ENCODE peak calls at places on chromosome 19, in six cellular contexts. O, A, Z, N, F and L are unnamed samples.

GRCh38 chr19:35751839-35752745 is 3.7 kb downstream of the LIN37 start:
- DNase-seq in A (no peak), O (no peak), N (no peak), Z (no peak), F (no peak), L (no peak)

GRCh38 chr19:31317542-31317941 is 31.7 kb downstream of the TSHZ3 start:
- DNase-seq in F (peak; percentile 62), A (no peak), N (no peak), Z (no peak), O (no peak), L (no peak)

GRCh38 chr19:46759817-46760333 is 13.6 kb upstream of the STRN4 start:
- DNase-seq in O (peak; percentile 66), A (no peak), F (no peak), Z (peak; percentile 69), N (no peak), L (no peak)

GRCh38 chr19:49506575-49507105 is 5.8 kb upstream of the FCGRT start:
- DNase-seq in N (peak; percentile 83), O (peak; percentile 47), Z (no peak), F (peak; percentile 96), A (peak; percentile 80), L (peak; percentile 78)

GRCh38 chr19:23999821-24000610 is 85.3 kb downstream of the ZNF726 start:
- DNase-seq in N (no peak), A (no peak), Z (no peak), O (peak; percentile 58), F (no peak), L (no peak)

GRCh38 chr19:5826531-5827341 is 12.8 kb downstream of the FUT6 start:
- DNase-seq in F (peak; percentile 90), N (no peak), A (peak; percentile 40), O (peak; percentile 25), Z (no peak), L (peak; percentile 59)

GRCh38 chr19:33064117-33064777 is 441 bp downstream of the RHPN2 start:
- DNase-seq in O (no peak), Z (no peak), N (peak; percentile 74), F (peak; percentile 89), A (peak; percentile 44), L (peak; percentile 58)

GRCh38 chr19:1067341-1068103 is 555 bp downstream of the ARHGAP45 start:
- DNase-seq in N (peak; percentile 46), O (no peak), F (no peak), A (peak; percentile 47), Z (no peak), L (peak; percentile 42)

GRCh38 chr19:5154129-5154798 is 185.4 kb downstream of the KDM4B start:
- DNase-seq in N (peak; percentile 75), A (peak; percentile 45), Z (no peak), F (peak; percentile 91), O (no peak), L (peak; percentile 50)

GRCh38 chr19:53057904-53058579 is 13.5 kb downstream of the ERVV-2 start:
- DNase-seq in A (no peak), F (peak; percentile 88), Z (no peak), N (no peak), O (no peak), L (no peak)

GRCh38 chr19:48964205-48965032 is 690 bp upstream of the FTL start:
- DNase-seq in N (no peak), Z (no peak), F (no peak), A (no peak), O (no peak), L (no peak)

GRCh38 chr19:47526798-47527197 is 11.9 kb upstream of the NAPA start:
- DNase-seq in Z (no peak), N (no peak), F (no peak), A (no peak), O (no peak), L (no peak)

GRCh38 chr19:49468199-49468598 is 5.8 kb upstream of the FLT3LG start:
- DNase-seq in F (no peak), O (peak; percentile 74), A (no peak), Z (no peak), N (no peak), L (no peak)

GRCh38 chr19:1452802-1453524 is 3.0 kb downstream of the APC2 start:
- DNase-seq in N (no peak), Z (no peak), A (no peak), F (peak; percentile 44), O (no peak), L (no peak)

GRCh38 chr19:49684251-49684982 is 5.0 kb upstream of the ADM5 start:
- DNase-seq in O (no peak), F (peak; percentile 87), N (no peak), Z (no peak), A (no peak), L (peak; percentile 48)

GRCh38 chr19:4910594-4911273 is 1.4 kb downstream of the UHRF1 start:
- DNase-seq in O (peak; percentile 18), A (peak; percentile 82), Z (no peak), F (no peak), N (no peak), L (peak; percentile 65)

GRCh38 chr19:31451686-31452325 is 102.6 kb upstream of the TSHZ3 start:
- DNase-seq in F (no peak), N (no peak), Z (no peak), O (peak; percentile 71), A (no peak), L (no peak)

GRCh38 chr19:16525751-16526481 is 16.3 kb downstream of the CHERP start:
- DNase-seq in O (no peak), Z (no peak), F (no peak), A (no peak), N (peak; percentile 7), L (no peak)

GRCh38 chr19:48686103-48686502 is 9.7 kb upstream of the FUT2 start:
- DNase-seq in N (no peak), O (no peak), Z (no peak), F (no peak), A (no peak), L (no peak)

GRCh38 chr19:40590464-40591265 is 10.5 kb upstream of the LTBP4 start:
- DNase-seq in O (no peak), F (peak; percentile 38), Z (no peak), N (no peak), A (no peak), L (no peak)

DNA sequence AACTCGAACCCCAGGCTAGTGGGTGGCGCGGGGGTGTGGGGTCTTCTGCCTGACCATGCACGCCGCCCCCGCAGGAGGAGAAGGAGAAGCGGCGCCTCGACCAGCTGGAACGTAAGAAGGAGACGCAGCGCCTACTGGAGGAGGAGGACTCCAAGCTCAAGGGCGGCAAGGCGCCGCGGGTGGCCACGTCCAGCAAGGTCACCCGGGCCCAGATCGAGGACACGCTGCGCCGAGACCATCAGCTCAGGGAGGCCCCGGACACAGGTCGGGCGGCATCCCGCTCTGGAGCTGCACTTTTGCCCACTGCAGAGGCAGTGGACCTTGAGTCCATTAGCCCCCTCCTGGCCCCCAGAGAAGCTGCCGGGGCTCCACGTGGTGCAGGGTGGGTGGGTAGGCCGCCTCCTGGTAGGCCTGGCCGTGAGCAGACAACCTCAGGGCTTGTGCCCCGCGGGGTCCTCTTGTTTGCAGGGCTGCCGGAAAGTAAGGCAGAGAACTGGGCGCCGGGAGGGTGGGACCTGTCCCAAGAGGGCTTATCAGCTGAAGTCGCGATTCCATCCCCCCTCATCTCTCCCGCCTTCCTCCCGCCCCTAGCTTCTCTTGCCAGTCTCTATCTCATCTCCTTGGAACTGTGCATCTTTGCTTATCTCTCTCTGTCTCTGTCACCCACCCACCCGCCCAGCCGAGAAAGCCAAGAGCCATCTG is 9.9 kb downstream of the CCDC124 start:
- DNase-seq in Z (no peak), O (no peak), N (peak; percentile 86), A (no peak), F (peak; percentile 69), L (no peak)
- H3K4me3 ChIP-seq in Z (no peak overlapping the region), O (no peak overlapping the region), N (peak overlapping the region; percentile 28), A (no peak overlapping the region), F (no peak overlapping the region), L (no peak overlapping the region)

DNA sequence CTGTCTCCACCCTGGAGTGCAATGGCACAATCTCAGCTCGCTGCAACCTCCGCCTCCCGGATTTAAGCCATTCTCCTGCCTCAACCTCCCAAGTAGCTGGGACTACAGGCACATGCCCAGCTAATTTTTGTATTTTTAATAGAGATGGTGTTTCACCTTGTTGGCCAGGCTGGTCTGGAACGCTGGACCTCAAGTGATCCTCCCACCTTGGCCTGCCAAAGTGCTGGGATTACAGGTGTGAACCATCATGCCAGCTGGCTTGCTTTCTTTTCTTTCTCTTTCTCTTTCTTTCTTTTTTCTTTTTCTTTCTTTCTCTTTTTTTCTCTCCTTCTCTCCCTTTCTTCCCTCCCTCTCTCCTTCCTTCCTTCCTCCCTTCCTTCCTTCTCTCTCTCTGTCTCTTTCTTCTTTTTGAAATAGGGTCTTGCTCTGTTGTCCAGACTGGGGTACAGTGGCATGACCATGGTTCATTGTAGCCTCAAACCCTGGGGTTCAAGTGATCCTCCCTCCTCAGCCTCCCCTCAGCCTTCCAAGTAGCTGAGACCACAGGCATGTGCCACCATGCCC is 33.3 kb upstream of the NFIC start:
- DNase-seq in Z (no peak), A (no peak), F (no peak), N (no peak), O (no peak), L (no peak)
- H3K4me3 ChIP-seq in Z (no peak overlapping the region), A (no peak overlapping the region), F (no peak overlapping the region), N (no peak overlapping the region), O (no peak overlapping the region), L (no peak overlapping the region)

DNA sequence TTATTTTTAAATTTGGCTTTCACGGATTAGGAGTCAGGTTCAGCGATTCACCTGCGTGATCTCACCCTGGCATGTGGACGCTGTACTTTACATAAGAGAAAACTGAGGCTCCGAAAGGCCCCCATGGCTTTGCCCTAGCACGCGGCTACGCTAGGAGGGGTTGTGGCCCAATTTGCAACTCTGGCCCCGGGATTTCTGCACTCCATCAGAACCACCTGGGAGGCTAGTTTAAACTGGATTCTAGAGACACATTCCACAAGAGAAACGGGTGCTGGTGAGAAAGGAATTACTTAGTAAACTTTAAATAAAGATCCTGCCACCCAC is 6.2 kb downstream of the BCL3 start:
- DNase-seq in A (no peak), O (no peak), F (no peak), N (no peak), Z (no peak), L (no peak)
- H3K4me3 ChIP-seq in A (no peak overlapping the region), O (no peak overlapping the region), F (peak overlapping the region; percentile 71), N (peak overlapping the region; percentile 36), Z (peak overlapping the region; percentile 22), L (peak overlapping the region; percentile 63)

GRCh38 chr19:55812449-55812848 is 19.4 kb downstream of the NLRP11 start:
- DNase-seq in F (no peak), O (no peak), A (no peak), N (no peak), Z (no peak), L (no peak)

GRCh38 chr19:55813906-55814305 is 17.9 kb downstream of the NLRP11 start:
- DNase-seq in F (no peak), A (no peak), O (no peak), Z (no peak), N (no peak), L (no peak)

GRCh38 chr19:55811340-55811739 is 20.5 kb downstream of the NLRP11 start:
- DNase-seq in O (no peak), F (no peak), A (no peak), Z (no peak), N (no peak), L (no peak)

DNA sequence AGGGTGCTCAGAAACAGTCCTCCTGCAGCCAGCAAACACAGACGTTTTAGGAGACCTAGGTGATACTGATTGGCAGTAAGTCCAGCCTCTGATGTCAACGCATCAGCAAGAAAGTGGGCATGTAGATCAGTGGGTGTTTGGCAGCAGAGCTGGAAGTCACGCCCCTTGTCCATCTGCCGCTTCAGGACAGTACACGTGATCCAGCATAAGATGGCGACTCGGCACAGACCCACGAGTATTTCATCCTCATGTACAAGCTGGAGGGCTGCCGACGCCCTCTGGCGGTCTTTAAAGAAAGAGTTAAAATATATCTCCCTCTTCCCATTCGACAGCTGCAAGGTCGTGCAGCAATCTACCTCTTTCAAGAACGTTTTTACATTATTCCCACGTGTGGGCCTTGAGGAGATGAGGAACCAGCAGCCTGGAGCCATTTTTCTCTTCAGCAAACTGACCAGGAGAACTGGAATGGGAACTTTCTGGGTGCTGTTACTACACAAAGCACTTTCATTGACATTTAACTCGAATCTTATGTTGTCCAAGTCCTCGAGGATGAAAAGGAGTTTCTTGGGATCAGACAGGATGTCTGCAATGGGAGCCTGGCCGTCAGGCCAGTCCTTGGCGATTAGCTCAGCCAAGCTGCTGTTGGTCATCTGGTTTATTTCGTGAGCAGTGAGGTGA is 22.3 kb downstream of the NLRP11 start:
- DNase-seq in O (peak; percentile 17), N (peak; percentile 78), A (peak; percentile 85), F (peak; percentile 69), Z (no peak), L (peak; percentile 89)
- H3K4me3 ChIP-seq in O (no peak overlapping the region), N (no peak overlapping the region), A (no peak overlapping the region), F (no peak overlapping the region), Z (no peak overlapping the region), L (no peak overlapping the region)